ENCODE peak calls at places on chromosome 12, in ten cellular contexts. One of them, this sample, is unnamed.

GRCh38 chr12:131810672-131811071 is 17.5 kb upstream of the MMP17 start:
- DNase-seq in iris pigment epithelial cell: no peak
- DNase-seq in NCI-H2081: no peak
- DNase-seq in activated naive CD4-positive, alpha-beta T cell: no peak
- DNase-seq in HT-29: no peak
- DNase-seq in cardiac muscle cell: no peak
- DNase-seq in NCI-H1092: no peak
- DNase-seq in T-helper 2 cell: no peak
- DNase-seq in stimulated activated CD4-positive, alpha-beta T cell treated with anti-CD3 and anti-CD28 coated beads, Interleukin-12 subunit alpha, Interleukin-12 subunit beta, amount 100 ng/mL, for 24 hours: no peak
- DNase-seq in RCC 7860: no peak
- DNase-seq in this sample: no peak

GRCh38 chr12:57864811-57865751 is 18.6 kb upstream of the CTDSP2 start:
- DNase-seq in NCI-H1092: no peak
- DNase-seq in activated naive CD4-positive, alpha-beta T cell: no peak
- DNase-seq in cardiac muscle cell: peak; percentile 65
- DNase-seq in RCC 7860: peak; percentile 28
- DNase-seq in T-helper 2 cell: peak; percentile 60
- DNase-seq in HT-29: peak; percentile 58
- DNase-seq in NCI-H2081: no peak
- DNase-seq in iris pigment epithelial cell: peak; percentile 90
- DNase-seq in stimulated activated CD4-positive, alpha-beta T cell treated with anti-CD3 and anti-CD28 coated beads, Interleukin-12 subunit alpha, Interleukin-12 subunit beta, amount 100 ng/mL, for 24 hours: no peak
- DNase-seq in this sample: no peak

GRCh38 chr12:115049617-115050016 is 365.6 kb upstream of the TBX3 start:
- DNase-seq in iris pigment epithelial cell: peak; percentile 10
- DNase-seq in RCC 7860: no peak
- DNase-seq in HT-29: peak; percentile 7
- DNase-seq in cardiac muscle cell: peak; percentile 45
- DNase-seq in NCI-H1092: no peak
- DNase-seq in activated naive CD4-positive, alpha-beta T cell: no peak
- DNase-seq in stimulated activated CD4-positive, alpha-beta T cell treated with anti-CD3 and anti-CD28 coated beads, Interleukin-12 subunit alpha, Interleukin-12 subunit beta, amount 100 ng/mL, for 24 hours: no peak
- DNase-seq in T-helper 2 cell: no peak
- DNase-seq in NCI-H2081: no peak
- DNase-seq in this sample: no peak

GRCh38 chr12:34403706-34404376 is 381.5 kb downstream of the ALG10 start:
- DNase-seq in HT-29: no peak
- DNase-seq in NCI-H2081: no peak
- DNase-seq in stimulated activated CD4-positive, alpha-beta T cell treated with anti-CD3 and anti-CD28 coated beads, Interleukin-12 subunit alpha, Interleukin-12 subunit beta, amount 100 ng/mL, for 24 hours: no peak
- DNase-seq in RCC 7860: no peak
- DNase-seq in cardiac muscle cell: no peak
- DNase-seq in activated naive CD4-positive, alpha-beta T cell: no peak
- DNase-seq in iris pigment epithelial cell: no peak
- DNase-seq in NCI-H1092: no peak
- DNase-seq in T-helper 2 cell: no peak
- DNase-seq in this sample: no peak

GRCh38 chr12:105474672-105475071 is 144.2 kb downstream of the C12orf75 start:
- DNase-seq in T-helper 2 cell: no peak
- DNase-seq in activated naive CD4-positive, alpha-beta T cell: no peak
- DNase-seq in NCI-H1092: no peak
- DNase-seq in RCC 7860: peak; percentile 37
- DNase-seq in HT-29: no peak
- DNase-seq in cardiac muscle cell: no peak
- DNase-seq in stimulated activated CD4-positive, alpha-beta T cell treated with anti-CD3 and anti-CD28 coated beads, Interleukin-12 subunit alpha, Interleukin-12 subunit beta, amount 100 ng/mL, for 24 hours: no peak
- DNase-seq in NCI-H2081: no peak
- DNase-seq in iris pigment epithelial cell: no peak
- DNase-seq in this sample: no peak

GRCh38 chr12:93140309-93140708 is 211.2 kb upstream of the EEA1 start:
- DNase-seq in iris pigment epithelial cell: no peak
- DNase-seq in RCC 7860: no peak
- DNase-seq in HT-29: no peak
- DNase-seq in NCI-H1092: no peak
- DNase-seq in T-helper 2 cell: no peak
- DNase-seq in stimulated activated CD4-positive, alpha-beta T cell treated with anti-CD3 and anti-CD28 coated beads, Interleukin-12 subunit alpha, Interleukin-12 subunit beta, amount 100 ng/mL, for 24 hours: no peak
- DNase-seq in cardiac muscle cell: no peak
- DNase-seq in activated naive CD4-positive, alpha-beta T cell: no peak
- DNase-seq in NCI-H2081: no peak
- DNase-seq in this sample: no peak

GRCh38 chr12:106345739-106346138 is 11.8 kb upstream of the POLR3B start:
- DNase-seq in cardiac muscle cell: peak; percentile 68
- DNase-seq in RCC 7860: peak; percentile 17
- DNase-seq in activated naive CD4-positive, alpha-beta T cell: no peak
- DNase-seq in NCI-H2081: peak; percentile 27
- DNase-seq in T-helper 2 cell: no peak
- DNase-seq in NCI-H1092: no peak
- DNase-seq in stimulated activated CD4-positive, alpha-beta T cell treated with anti-CD3 and anti-CD28 coated beads, Interleukin-12 subunit alpha, Interleukin-12 subunit beta, amount 100 ng/mL, for 24 hours: no peak
- DNase-seq in HT-29: peak; percentile 71
- DNase-seq in iris pigment epithelial cell: peak; percentile 67
- DNase-seq in this sample: no peak

GRCh38 chr12:94841171-94841570 is 162.3 kb downstream of the NDUFA12 start:
- DNase-seq in cardiac muscle cell: no peak
- DNase-seq in activated naive CD4-positive, alpha-beta T cell: no peak
- DNase-seq in stimulated activated CD4-positive, alpha-beta T cell treated with anti-CD3 and anti-CD28 coated beads, Interleukin-12 subunit alpha, Interleukin-12 subunit beta, amount 100 ng/mL, for 24 hours: no peak
- DNase-seq in NCI-H2081: no peak
- DNase-seq in iris pigment epithelial cell: peak; percentile 14
- DNase-seq in NCI-H1092: no peak
- DNase-seq in RCC 7860: no peak
- DNase-seq in T-helper 2 cell: no peak
- DNase-seq in HT-29: no peak
- DNase-seq in this sample: no peak

GRCh38 chr12:34397591-34398365 is 375.5 kb downstream of the ALG10 start:
- DNase-seq in NCI-H1092: no peak
- DNase-seq in iris pigment epithelial cell: no peak
- DNase-seq in cardiac muscle cell: no peak
- DNase-seq in stimulated activated CD4-positive, alpha-beta T cell treated with anti-CD3 and anti-CD28 coated beads, Interleukin-12 subunit alpha, Interleukin-12 subunit beta, amount 100 ng/mL, for 24 hours: no peak
- DNase-seq in T-helper 2 cell: no peak
- DNase-seq in activated naive CD4-positive, alpha-beta T cell: no peak
- DNase-seq in HT-29: no peak
- DNase-seq in RCC 7860: no peak
- DNase-seq in NCI-H2081: no peak
- DNase-seq in this sample: no peak

GRCh38 chr12:55681142-55682077 is 26.3 kb downstream of the ITGA7 start:
- DNase-seq in activated naive CD4-positive, alpha-beta T cell: no peak
- DNase-seq in cardiac muscle cell: peak; percentile 81
- DNase-seq in RCC 7860: peak; percentile 83
- DNase-seq in NCI-H1092: no peak
- DNase-seq in HT-29: peak; percentile 91
- DNase-seq in T-helper 2 cell: no peak
- DNase-seq in NCI-H2081: peak; percentile 6
- DNase-seq in iris pigment epithelial cell: peak; percentile 33
- DNase-seq in stimulated activated CD4-positive, alpha-beta T cell treated with anti-CD3 and anti-CD28 coated beads, Interleukin-12 subunit alpha, Interleukin-12 subunit beta, amount 100 ng/mL, for 24 hours: no peak
- DNase-seq in this sample: no peak

This sample was measured in NCI-H187.